ENCODE peak calls at places on chromosomes 1 and 21, in eight cellular contexts. One of them, this sample, is unnamed.

GRCh38 chr1:108107658-108108057 is 92.5 kb downstream of the SLC25A24 start:
- DNase-seq in aorta: no peak
- DNase-seq in HCT116: no peak
- DNase-seq in tibial artery: no peak
- DNase-seq in neural progenitor cell: no peak
- DNase-seq in MM.1S: no peak
- DNase-seq in K562: no peak
- DNase-seq in PC-9: peak; percentile 46
- DNase-seq in this sample: no peak

GRCh38 chr1:25182629-25183028 is 49.7 kb downstream of the SYF2 start:
- DNase-seq in tibial artery: no peak
- DNase-seq in K562: no peak
- DNase-seq in aorta: no peak
- DNase-seq in neural progenitor cell: no peak
- DNase-seq in HCT116: no peak
- DNase-seq in MM.1S: no peak
- DNase-seq in PC-9: no peak
- DNase-seq in this sample: no peak

GRCh38 chr1:79323240-79324025 is 316.9 kb upstream of the ADGRL4 start:
- DNase-seq in PC-9: peak; percentile 86
- DNase-seq in K562: no peak
- DNase-seq in aorta: no peak
- DNase-seq in neural progenitor cell: no peak
- DNase-seq in HCT116: peak; percentile 12
- DNase-seq in MM.1S: no peak
- DNase-seq in tibial artery: no peak
- DNase-seq in this sample: no peak

GRCh38 chr1:93845554-93846150 is 33.4 kb downstream of the DNTTIP2 start:
- DNase-seq in PC-9: peak; percentile 94
- DNase-seq in K562: peak; percentile 21
- DNase-seq in tibial artery: no peak
- DNase-seq in HCT116: no peak
- DNase-seq in neural progenitor cell: peak; percentile 37
- DNase-seq in aorta: peak; percentile 42
- DNase-seq in MM.1S: peak; percentile 7
- DNase-seq in this sample: no peak

GRCh38 chr1:186298851-186299250 is 76.2 kb downstream of the TPR start:
- DNase-seq in neural progenitor cell: no peak
- DNase-seq in MM.1S: no peak
- DNase-seq in tibial artery: no peak
- DNase-seq in K562: no peak
- DNase-seq in PC-9: no peak
- DNase-seq in HCT116: no peak
- DNase-seq in aorta: no peak
- DNase-seq in this sample: no peak

GRCh38 chr1:207825719-207826556 is 74.1 kb downstream of the CD46 start:
- DNase-seq in PC-9: no peak
- DNase-seq in K562: peak; percentile 86
- DNase-seq in MM.1S: peak; percentile 96
- DNase-seq in neural progenitor cell: no peak
- DNase-seq in HCT116: no peak
- DNase-seq in aorta: peak; percentile 91
- DNase-seq in tibial artery: peak; percentile 94
- DNase-seq in this sample: no peak

GRCh38 chr1:23838401-23838866 is 13.2 kb upstream of the HMGCL start:
- DNase-seq in neural progenitor cell: peak; percentile 59
- DNase-seq in PC-9: no peak
- DNase-seq in aorta: peak; percentile 79
- DNase-seq in K562: peak; percentile 86
- DNase-seq in MM.1S: peak; percentile 52
- DNase-seq in HCT116: peak; percentile 8
- DNase-seq in tibial artery: peak; percentile 73
- DNase-seq in this sample: no peak

GRCh38 chr21:34129039-34129891 is 55.9 kb downstream of the MRPS6 start:
- DNase-seq in PC-9: no peak
- DNase-seq in aorta: peak; percentile 67
- DNase-seq in HCT116: no peak
- DNase-seq in MM.1S: no peak
- DNase-seq in tibial artery: peak; percentile 87
- DNase-seq in neural progenitor cell: peak; percentile 73
- DNase-seq in K562: peak; percentile 20
- DNase-seq in this sample: no peak

GRCh38 chr1:205480349-205481278 is 23.9 kb upstream of the CDK18 start:
- DNase-seq in MM.1S: peak; percentile 52
- DNase-seq in PC-9: no peak
- DNase-seq in tibial artery: no peak
- DNase-seq in HCT116: no peak
- DNase-seq in K562: no peak
- DNase-seq in aorta: no peak
- DNase-seq in neural progenitor cell: no peak
- DNase-seq in this sample: no peak

GRCh38 chr21:43361127-43361492 is 65.8 kb downstream of the SIK1 start:
- DNase-seq in MM.1S: peak; percentile 95
- DNase-seq in HCT116: no peak
- DNase-seq in tibial artery: no peak
- DNase-seq in PC-9: no peak
- DNase-seq in K562: no peak
- DNase-seq in aorta: no peak
- DNase-seq in neural progenitor cell: no peak
- DNase-seq in this sample: no peak

GRCh38 chr21:29718081-29718815 is 221.5 kb downstream of the GRIK1 start:
- DNase-seq in MM.1S: no peak
- DNase-seq in aorta: no peak
- DNase-seq in HCT116: no peak
- DNase-seq in K562: no peak
- DNase-seq in PC-9: peak; percentile 68
- DNase-seq in tibial artery: no peak
- DNase-seq in neural progenitor cell: no peak
- DNase-seq in this sample: no peak

GRCh38 chr1:29271724-29272123 is 35.4 kb downstream of the PTPRU start:
- DNase-seq in MM.1S: no peak
- DNase-seq in HCT116: no peak
- DNase-seq in aorta: peak; percentile 77
- DNase-seq in tibial artery: peak; percentile 75
- DNase-seq in neural progenitor cell: peak; percentile 84
- DNase-seq in K562: no peak
- DNase-seq in PC-9: peak; percentile 84
- DNase-seq in this sample: no peak

GRCh38 chr1:234670936-234671628 is 61.1 kb upstream of the IRF2BP2 start:
- DNase-seq in aorta: no peak
- DNase-seq in HCT116: no peak
- DNase-seq in PC-9: no peak
- DNase-seq in K562: peak; percentile 44
- DNase-seq in neural progenitor cell: no peak
- DNase-seq in MM.1S: no peak
- DNase-seq in tibial artery: no peak
- DNase-seq in this sample: no peak

GRCh38 chr1:227774721-227775665 is 39.8 kb downstream of the SNAP47 start:
- DNase-seq in MM.1S: no peak
- DNase-seq in K562: no peak
- DNase-seq in HCT116: no peak
- DNase-seq in neural progenitor cell: no peak
- DNase-seq in aorta: no peak
- DNase-seq in PC-9: no peak
- DNase-seq in tibial artery: no peak
- DNase-seq in this sample: no peak

GRCh38 chr1:29855761-29856160 is 619.4 kb downstream of the PTPRU start:
- DNase-seq in neural progenitor cell: no peak
- DNase-seq in PC-9: no peak
- DNase-seq in HCT116: no peak
- DNase-seq in tibial artery: no peak
- DNase-seq in aorta: no peak
- DNase-seq in K562: no peak
- DNase-seq in MM.1S: no peak
- DNase-seq in this sample: no peak

GRCh38 chr1:34915521-34915920 is 13.9 kb downstream of the DLGAP3 start:
- DNase-seq in HCT116: no peak
- DNase-seq in K562: no peak
- DNase-seq in neural progenitor cell: no peak
- DNase-seq in MM.1S: no peak
- DNase-seq in tibial artery: no peak
- DNase-seq in aorta: no peak
- DNase-seq in PC-9: no peak
- DNase-seq in this sample: no peak

GRCh38 chr1:168687796-168688195 is 41.2 kb downstream of the DPT start:
- DNase-seq in aorta: no peak
- DNase-seq in tibial artery: no peak
- DNase-seq in neural progenitor cell: peak; percentile 54
- DNase-seq in PC-9: no peak
- DNase-seq in K562: peak; percentile 15
- DNase-seq in MM.1S: no peak
- DNase-seq in HCT116: no peak
- DNase-seq in this sample: no peak

GRCh38 chr1:28031173-28031572 is 57.2 kb downstream of the EYA3 start:
- DNase-seq in aorta: no peak
- DNase-seq in tibial artery: no peak
- DNase-seq in K562: no peak
- DNase-seq in neural progenitor cell: no peak
- DNase-seq in MM.1S: no peak
- DNase-seq in HCT116: no peak
- DNase-seq in PC-9: no peak
- DNase-seq in this sample: no peak

GRCh38 chr1:179021873-179022272 is 3.8 kb upstream of the FAM20B start:
- DNase-seq in aorta: peak; percentile 70
- DNase-seq in PC-9: no peak
- DNase-seq in tibial artery: no peak
- DNase-seq in neural progenitor cell: no peak
- DNase-seq in MM.1S: no peak
- DNase-seq in K562: no peak
- DNase-seq in HCT116: no peak
- DNase-seq in this sample: no peak

GRCh38 chr1:173420330-173420806 is 56.8 kb upstream of the PRDX6 start:
- DNase-seq in tibial artery: no peak
- DNase-seq in MM.1S: peak; percentile 81
- DNase-seq in K562: peak; percentile 67
- DNase-seq in neural progenitor cell: peak; percentile 79
- DNase-seq in aorta: no peak
- DNase-seq in PC-9: peak; percentile 68
- DNase-seq in HCT116: peak; percentile 76
- DNase-seq in this sample: peak; percentile 19

GRCh38 chr1:53949023-53949611 is 3.0 kb downstream of the LRRC42 start:
- DNase-seq in aorta: no peak
- DNase-seq in K562: peak; percentile 61
- DNase-seq in MM.1S: peak; percentile 31
- DNase-seq in PC-9: no peak
- DNase-seq in tibial artery: no peak
- DNase-seq in HCT116: no peak
- DNase-seq in neural progenitor cell: peak; percentile 77
- DNase-seq in this sample: no peak

GRCh38 chr1:53945433-53946251 is at the start of gene IFT25:
- DNase-seq in MM.1S: peak; percentile 90
- DNase-seq in neural progenitor cell: peak; percentile 97
- DNase-seq in PC-9: peak; percentile 76
- DNase-seq in K562: peak; percentile 98
- DNase-seq in aorta: peak; percentile 98
- DNase-seq in tibial artery: peak; percentile 98
- DNase-seq in HCT116: peak; percentile 88
- DNase-seq in this sample: peak; percentile 95

GRCh38 chr1:53946252-53947171 is at the start of gene LRRC42:
- DNase-seq in MM.1S: no peak
- DNase-seq in tibial artery: no peak
- DNase-seq in neural progenitor cell: peak; percentile 92
- DNase-seq in HCT116: no peak
- DNase-seq in PC-9: no peak
- DNase-seq in aorta: no peak
- DNase-seq in K562: peak; percentile 99
- DNase-seq in this sample: peak; percentile 95

GRCh38 chr1:53948291-53948690 is 2.1 kb downstream of the LRRC42 start:
- DNase-seq in tibial artery: no peak
- DNase-seq in MM.1S: no peak
- DNase-seq in neural progenitor cell: no peak
- DNase-seq in K562: no peak
- DNase-seq in PC-9: no peak
- DNase-seq in HCT116: no peak
- DNase-seq in aorta: no peak
- DNase-seq in this sample: no peak

DNA sequence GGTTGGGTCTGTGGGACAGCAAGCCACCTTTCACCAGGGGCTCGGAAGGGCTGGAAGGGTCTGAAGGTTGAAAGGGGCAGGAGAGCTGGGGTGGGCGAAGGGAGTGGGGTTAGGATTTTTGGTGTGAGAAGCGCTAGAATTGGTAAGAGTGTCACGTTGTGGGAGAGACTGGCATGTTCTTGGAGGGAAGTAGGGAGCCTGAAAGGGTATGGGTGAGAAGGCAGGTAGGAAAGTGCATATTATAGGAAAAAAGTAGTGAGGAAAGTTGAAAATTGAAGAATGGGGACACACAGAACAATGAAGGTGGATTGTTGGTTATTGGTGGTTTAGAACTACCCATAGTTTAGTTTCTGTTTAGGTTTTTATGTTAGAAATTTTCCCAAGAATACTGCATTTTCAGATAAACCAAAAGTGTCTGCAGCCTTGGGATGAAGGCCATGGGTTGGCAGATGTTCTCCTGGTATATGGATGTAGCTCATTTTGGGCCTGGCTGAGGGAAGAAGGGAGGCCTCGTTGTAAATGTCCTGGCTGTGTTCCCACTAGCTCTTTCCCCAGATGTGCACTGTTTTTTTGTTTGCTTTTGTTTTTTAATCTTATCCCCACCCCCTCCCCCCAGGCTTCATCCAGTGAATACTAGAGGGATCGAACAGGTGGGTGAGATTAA is 1.2 kb downstream of the LRRC42 start:
- DNase-seq in aorta: no peak
- DNase-seq in neural progenitor cell: no peak
- DNase-seq in tibial artery: no peak
- DNase-seq in HCT116: no peak
- DNase-seq in K562: no peak
- DNase-seq in PC-9: no peak
- DNase-seq in MM.1S: no peak
- DNase-seq in this sample: no peak
- H3K27ac ChIP-seq in aorta: no peak overlapping the region
- H3K27ac ChIP-seq in neural progenitor cell: no peak overlapping the region
- H3K27ac ChIP-seq in tibial artery: peak overlapping the region; percentile 87
- H3K27ac ChIP-seq in HCT116: peak overlapping the region; percentile 66
- H3K27ac ChIP-seq in K562: peak overlapping the region; percentile 71
- H3K27ac ChIP-seq in PC-9: no peak overlapping the region
- H3K27ac ChIP-seq in MM.1S: no peak overlapping the region
- H3K27ac ChIP-seq in this sample: peak overlapping the region; percentile 89

GRCh38 chr1:31214316-31215082 is 25.2 kb downstream of the NKAIN1 start:
- DNase-seq in K562: peak; percentile 48
- DNase-seq in aorta: no peak
- DNase-seq in tibial artery: no peak
- DNase-seq in neural progenitor cell: peak; percentile 74
- DNase-seq in HCT116: no peak
- DNase-seq in MM.1S: no peak
- DNase-seq in PC-9: no peak
- DNase-seq in this sample: no peak
- H3K27ac ChIP-seq in K562: no peak overlapping the region
- H3K27ac ChIP-seq in aorta: no peak overlapping the region
- H3K27ac ChIP-seq in tibial artery: no peak overlapping the region
- H3K27ac ChIP-seq in neural progenitor cell: no peak overlapping the region
- H3K27ac ChIP-seq in HCT116: no peak overlapping the region
- H3K27ac ChIP-seq in MM.1S: no peak overlapping the region
- H3K27ac ChIP-seq in PC-9: no peak overlapping the region
- H3K27ac ChIP-seq in this sample: peak overlapping the region; percentile 77

GRCh38 chr1:55592122-55592521 is 377.0 kb upstream of the USP24 start:
- DNase-seq in K562: no peak
- DNase-seq in MM.1S: no peak
- DNase-seq in PC-9: no peak
- DNase-seq in aorta: no peak
- DNase-seq in neural progenitor cell: no peak
- DNase-seq in tibial artery: no peak
- DNase-seq in HCT116: no peak
- DNase-seq in this sample: no peak
- H3K27ac ChIP-seq in K562: no peak overlapping the region
- H3K27ac ChIP-seq in MM.1S: no peak overlapping the region
- H3K27ac ChIP-seq in PC-9: no peak overlapping the region
- H3K27ac ChIP-seq in aorta: peak overlapping the region; percentile 36
- H3K27ac ChIP-seq in neural progenitor cell: no peak overlapping the region
- H3K27ac ChIP-seq in tibial artery: peak overlapping the region; percentile 78
- H3K27ac ChIP-seq in HCT116: no peak overlapping the region
- H3K27ac ChIP-seq in this sample: no peak overlapping the region

GRCh38 chr1:203381151-203381751 is 30.3 kb upstream of the FMOD start:
- DNase-seq in aorta: no peak
- DNase-seq in tibial artery: no peak
- DNase-seq in PC-9: no peak
- DNase-seq in neural progenitor cell: no peak
- DNase-seq in HCT116: no peak
- DNase-seq in MM.1S: peak; percentile 67
- DNase-seq in K562: no peak
- DNase-seq in this sample: no peak
- H3K27ac ChIP-seq in aorta: no peak overlapping the region
- H3K27ac ChIP-seq in tibial artery: peak overlapping the region; percentile 70
- H3K27ac ChIP-seq in PC-9: no peak overlapping the region
- H3K27ac ChIP-seq in neural progenitor cell: no peak overlapping the region
- H3K27ac ChIP-seq in HCT116: no peak overlapping the region
- H3K27ac ChIP-seq in MM.1S: no peak overlapping the region
- H3K27ac ChIP-seq in K562: no peak overlapping the region
- H3K27ac ChIP-seq in this sample: no peak overlapping the region